ENCODE peak calls at places on chromosomes 3 and 15, in seven cellular contexts. U, T, J, S, K, E and A are unnamed samples.

GRCh38 chr15:100615801-100616200 is 13.4 kb downstream of the ASB7 start:
- DNase-seq in E (no peak), J (no peak), T (no peak), K (no peak), U (no peak), S (no peak), A (no peak)

GRCh38 chr3:126358038-126358815 is 1.0 kb upstream of the KLF15 start:
- DNase-seq in K (no peak), T (no peak), U (no peak), S (no peak), J (no peak), E (no peak), A (peak; percentile 15)

GRCh38 chr15:25787855-25788521 is 75.1 kb downstream of the ATP10A start:
- DNase-seq in E (no peak), T (no peak), U (no peak), K (no peak), J (no peak), S (no peak), A (peak; percentile 57)

GRCh38 chr3:62586356-62586755 is 213.0 kb upstream of the FEZF2 start:
- DNase-seq in E (peak; percentile 43), T (no peak), S (no peak), K (no peak), U (no peak), J (no peak), A (no peak)

GRCh38 chr3:129529436-129530210 is 1.2 kb downstream of the RHO start:
- DNase-seq in K (no peak), U (no peak), E (no peak), J (no peak), S (no peak), T (no peak), A (no peak)

GRCh38 chr15:90645873-90646605 is 71.1 kb upstream of the BLM start:
- DNase-seq in J (no peak), E (no peak), K (no peak), U (no peak), S (no peak), T (no peak), A (no peak)

GRCh38 chr3:4270726-4271125 is 32.4 kb upstream of the SETMAR start:
- DNase-seq in K (no peak), T (no peak), U (no peak), J (no peak), S (no peak), E (no peak), A (peak; percentile 4)

GRCh38 chr3:192747145-192747544 is 19.8 kb upstream of the FGF12 start:
- DNase-seq in K (no peak), T (no peak), J (no peak), U (no peak), S (no peak), E (no peak), A (no peak)

GRCh38 chr3:38548154-38548931 is 52.2 kb downstream of the EXOG start:
- DNase-seq in E (peak; percentile 45), U (no peak), J (no peak), K (no peak), S (no peak), T (no peak), A (peak; percentile 77)

GRCh38 chr3:131397889-131398288 is 16.3 kb downstream of the NUDT16 start:
- DNase-seq in E (no peak), T (no peak), S (no peak), J (no peak), K (no peak), U (no peak), A (no peak)

GRCh38 chr3:4351164-4351855 is 48.1 kb downstream of the SETMAR start:
- DNase-seq in S (peak; percentile 34), J (no peak), T (peak; percentile 2), K (peak; percentile 50), U (no peak), E (no peak), A (peak; percentile 39)

GRCh38 chr3:175664911-175665310 is 805.8 kb downstream of the NAALADL2 start:
- DNase-seq in U (no peak), S (no peak), K (no peak), T (no peak), E (peak; percentile 14), J (no peak), A (peak; percentile 1)

GRCh38 chr3:189826566-189826965 is 195.4 kb downstream of the TP63 start:
- DNase-seq in U (no peak), J (no peak), E (no peak), T (no peak), K (no peak), S (no peak), A (no peak)

GRCh38 chr3:29536016-29536736 is 255.3 kb downstream of the RBMS3 start:
- DNase-seq in S (no peak), E (no peak), U (peak; percentile 50), K (no peak), T (no peak), J (no peak), A (no peak)

GRCh38 chr3:186108106-186108940 is 566 bp downstream of the ETV5 start:
- DNase-seq in K (peak; percentile 15), J (no peak), E (peak; percentile 56), S (no peak), U (peak; percentile 26), T (no peak), A (peak; percentile 85)

GRCh38 chr3:129911261-129911861 is 17.9 kb upstream of the TMCC1 start:
- DNase-seq in E (no peak), S (no peak), T (no peak), K (no peak), J (no peak), U (peak; percentile 71), A (no peak)

GRCh38 chr3:63863150-63864007 is at the start of the genes ATXN7 and THOC7:
- DNase-seq in S (peak; percentile 75), U (no peak), K (peak; percentile 76), E (peak; percentile 64), J (no peak), T (no peak), A (peak; percentile 89)

GRCh38 chr3:44920081-44920480 is 45.7 kb downstream of the TGM4 start:
- DNase-seq in J (no peak), E (no peak), T (no peak), K (no peak), U (no peak), S (no peak), A (no peak)

GRCh38 chr3:11903047-11903446 is 56.4 kb upstream of the TAMM41 start:
- DNase-seq in K (no peak), S (no peak), U (no peak), J (no peak), T (no peak), E (no peak), A (no peak)

GRCh38 chr3:84974347-84974746 is 15.6 kb downstream of the CADM2 start:
- DNase-seq in S (no peak), T (no peak), K (no peak), E (no peak), J (no peak), U (no peak), A (no peak)

GRCh38 chr3:20573175-20573574 is 387.2 kb upstream of the SGO1 start:
- DNase-seq in E (no peak), J (no peak), S (no peak), T (no peak), K (no peak), U (no peak), A (peak; percentile 53)

GRCh38 chr3:57974796-57975388 is 33.3 kb upstream of the FLNB start:
- DNase-seq in E (peak; percentile 91), U (peak; percentile 83), J (no peak), K (no peak), S (no peak), T (no peak), A (peak; percentile 82)

GRCh38 chr3:21750291-21750690 is 719 bp downstream of the ZNF385D start:
- DNase-seq in S (no peak), J (no peak), E (peak; percentile 72), T (no peak), K (no peak), U (no peak), A (peak; percentile 52)

GRCh38 chr3:127479449-127479848 is 111.1 kb downstream of the TPRA1 start:
- DNase-seq in S (no peak), U (no peak), E (no peak), T (no peak), K (no peak), J (no peak), A (no peak)

GRCh38 chr15:63063877-63064409 is 21.4 kb downstream of the TPM1 start:
- DNase-seq in E (no peak), J (no peak), K (no peak), U (no peak), S (no peak), T (no peak), A (peak; percentile 20)

GRCh38 chr3:165181556-165181955 is 14.6 kb downstream of the SLITRK3 start:
- DNase-seq in E (no peak), K (no peak), T (no peak), S (no peak), J (no peak), U (no peak), A (no peak)

GRCh38 chr3:190780524-190780923 is 82.0 kb downstream of the GMNC start:
- DNase-seq in S (no peak), K (no peak), J (no peak), T (no peak), E (no peak), U (no peak), A (no peak)

GRCh38 chr3:65776494-65776893 is 262.2 kb downstream of the MAGI1 start:
- DNase-seq in J (no peak), T (no peak), U (no peak), S (no peak), E (peak; percentile 32), K (no peak), A (no peak)

GRCh38 chr3:119858957-119859356 is 77.1 kb downstream of the NR1I2 start:
- DNase-seq in J (no peak), K (no peak), T (no peak), U (no peak), S (no peak), E (no peak), A (no peak)

GRCh38 chr3:127622031-127622430 is 7.0 kb upstream of the PODXL2 start:
- DNase-seq in K (no peak), S (no peak), E (no peak), T (no peak), J (no peak), U (no peak), A (no peak)

GRCh38 chr3:156580986-156581385 is 26.1 kb upstream of the SSR3 start:
- DNase-seq in J (no peak), K (no peak), U (no peak), S (no peak), E (no peak), T (no peak), A (no peak)

GRCh38 chr15:75123395-75123794 is 78.3 kb upstream of the C15orf39 start:
- DNase-seq in K (no peak), T (no peak), E (peak; percentile 70), U (no peak), J (no peak), S (no peak), A (peak; percentile 65)

GRCh38 chr3:159620873-159621272 is 367.8 kb upstream of the IL12A start:
- DNase-seq in T (no peak), S (no peak), E (peak; percentile 84), K (no peak), U (peak; percentile 11), J (no peak), A (peak; percentile 60)